ENCODE peak calls at places on chromosomes 13 and 19, in nine cellular contexts. X, R, J, A, E, H, O, N and M are unnamed samples.

GRCh38 chr13:43232144-43232840 is 208.9 kb downstream of the DNAJC15 start:
- DNase-seq in O (no peak), X (no peak), J (peak; percentile 67), H (no peak), N (no peak), E (no peak), R (no peak), A (no peak), M (no peak)

GRCh38 chr19:6822311-6822670 is 49.8 kb downstream of the VAV1 start:
- DNase-seq in O (no peak), N (no peak), R (no peak), J (no peak), H (no peak), X (no peak), E (no peak), A (no peak), M (no peak)

GRCh38 chr19:52343548-52343947 is 7.5 kb downstream of the ZNF610 start:
- DNase-seq in E (no peak), N (peak; percentile 15), X (peak; percentile 23), O (peak; percentile 36), H (peak; percentile 67), J (peak; percentile 23), A (no peak), R (peak; percentile 13), M (peak; percentile 32)

GRCh38 chr13:98941118-98941517 is 36.7 kb downstream of the DOCK9 start:
- DNase-seq in R (no peak), N (no peak), O (no peak), H (no peak), J (no peak), A (no peak), X (no peak), E (no peak), M (no peak)

GRCh38 chr19:45137179-45137761 is 23.5 kb downstream of the NKPD1 start:
- DNase-seq in A (no peak), R (no peak), N (no peak), X (no peak), J (no peak), O (no peak), E (no peak), H (no peak), M (no peak)

GRCh38 chr13:40152145-40152544 is 496.7 kb downstream of the COG6 start:
- DNase-seq in O (no peak), H (peak; percentile 69), N (peak; percentile 77), E (peak; percentile 49), R (peak; percentile 49), X (peak; percentile 54), J (peak; percentile 88), A (no peak), M (no peak)

GRCh38 chr13:113476811-113477210 is 13.7 kb downstream of the DCUN1D2 start:
- DNase-seq in R (no peak), N (no peak), O (no peak), E (no peak), J (no peak), H (no peak), X (no peak), A (no peak), M (no peak)

GRCh38 chr19:14560776-14561108 is 11.1 kb downstream of the NDUFB7 start:
- DNase-seq in X (no peak), E (no peak), R (no peak), J (no peak), H (no peak), N (no peak), O (no peak), A (no peak), M (no peak)

GRCh38 chr13:67186985-67187569 is 43.1 kb downstream of the PCDH9 start:
- DNase-seq in N (no peak), H (no peak), J (no peak), O (no peak), R (no peak), X (no peak), A (no peak), E (no peak), M (no peak)

GRCh38 chr13:73235385-73235784 is 176.6 kb downstream of the KLF5 start:
- DNase-seq in E (no peak), H (no peak), J (no peak), A (no peak), R (no peak), X (no peak), O (no peak), N (no peak), M (no peak)

GRCh38 chr19:49395581-49396407 is 7.7 kb downstream of the KASH5 start:
- DNase-seq in A (no peak), E (no peak), N (peak; percentile 27), H (no peak), R (no peak), O (no peak), J (no peak), X (no peak), M (no peak)

GRCh38 chr13:25375727-25376358 is 4.1 kb downstream of the ATP8A2 start:
- DNase-seq in N (peak; percentile 57), X (peak; percentile 31), J (peak; percentile 49), R (peak; percentile 31), E (no peak), A (no peak), O (no peak), H (no peak), M (peak; percentile 4)

GRCh38 chr13:25365720-25366235 is 6.0 kb upstream of the ATP8A2 start:
- DNase-seq in R (no peak), O (no peak), J (no peak), E (no peak), H (no peak), N (no peak), A (no peak), X (no peak), M (no peak)

GRCh38 chr13:25371608-25372274 is at the start of gene ATP8A2:
- DNase-seq in H (no peak), X (no peak), A (no peak), E (no peak), N (no peak), R (no peak), J (no peak), O (no peak), M (no peak)

GRCh38 chr13:25372275-25373081 is 704 bp downstream of the ATP8A2 start:
- DNase-seq in A (no peak), N (no peak), E (no peak), O (no peak), X (no peak), H (no peak), J (no peak), R (no peak), M (no peak)

DNA sequence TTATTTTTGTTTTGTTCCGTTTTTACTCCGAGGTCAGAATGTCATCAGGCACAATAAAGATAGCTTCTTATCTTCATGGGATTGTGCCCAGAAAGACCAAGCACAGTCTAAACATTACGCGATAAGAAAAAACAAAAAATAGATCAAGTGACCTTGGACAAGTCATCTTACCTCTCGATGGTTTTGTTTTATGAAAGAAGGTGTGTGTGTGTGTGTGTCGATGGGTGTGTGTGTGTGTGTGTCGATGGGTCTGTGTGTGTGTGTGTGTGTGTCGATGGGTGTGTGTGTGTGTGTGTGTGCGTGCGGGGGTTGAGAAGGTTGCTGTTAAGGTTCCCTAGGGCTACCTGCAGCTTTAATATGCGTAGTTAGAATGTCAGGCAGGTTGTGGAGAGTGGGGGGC is 616 bp upstream of the ATP8A2 start:
- DNase-seq in N (no peak), R (no peak), A (no peak), X (no peak), H (no peak), J (no peak), O (no peak), E (no peak), M (no peak)
- H3K4me3 ChIP-seq in N (no peak overlapping the region), R (no peak overlapping the region), A (no peak overlapping the region), X (no peak overlapping the region), H (peak overlapping the region; percentile 54), J (no peak overlapping the region), O (no peak overlapping the region), E (no peak overlapping the region), M (no peak overlapping the region)

DNA sequence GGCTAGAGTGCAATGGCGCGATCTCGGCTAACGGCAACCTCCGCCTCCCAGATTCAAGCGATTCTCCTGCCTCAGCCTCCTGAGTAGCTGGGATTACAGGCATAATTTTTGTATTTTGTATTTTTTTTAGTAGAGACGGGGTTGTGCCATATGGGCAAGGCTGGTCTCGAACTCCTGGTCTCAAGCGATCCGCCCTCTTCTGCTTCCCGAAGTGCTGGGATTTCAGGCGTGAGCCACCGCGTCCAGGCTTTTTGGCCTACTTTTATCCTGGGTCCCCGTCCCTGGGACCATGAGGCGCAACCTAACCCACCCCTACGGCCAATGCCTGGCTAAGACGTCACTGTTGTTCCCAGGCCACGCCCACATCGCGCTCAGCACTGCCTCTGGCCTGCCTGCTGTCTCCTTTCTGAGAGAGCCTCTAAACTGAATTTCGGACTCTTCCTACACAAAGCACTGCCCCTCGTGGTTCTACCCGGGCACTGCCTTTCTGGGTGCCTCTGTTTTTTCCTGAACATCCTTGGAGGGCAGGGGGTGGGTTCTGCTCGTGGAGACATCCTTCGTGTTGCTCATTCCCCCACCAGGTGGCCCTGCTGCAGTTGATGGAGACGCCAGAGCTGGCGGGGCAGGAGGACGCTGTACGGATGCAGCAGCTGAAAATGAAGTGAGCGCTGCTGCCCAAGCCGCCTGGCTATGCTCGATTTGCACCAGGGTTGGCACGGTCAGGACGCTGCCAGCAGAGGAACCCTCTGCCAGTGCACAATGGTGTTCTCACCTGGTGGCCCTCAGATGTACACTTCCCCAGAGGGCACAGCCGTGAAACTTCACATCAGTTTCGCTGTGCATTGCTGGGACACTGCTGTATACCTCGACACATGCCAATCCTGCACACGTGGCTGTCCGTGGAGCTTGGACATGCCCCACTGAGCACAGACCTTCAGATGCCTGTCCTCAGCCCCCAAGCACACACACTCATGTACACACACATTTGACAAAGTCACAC is 2.0 kb downstream of the REX1BD start:
- DNase-seq in E (peak; percentile 56), H (no peak), X (peak; percentile 96), J (peak; percentile 47), A (peak; percentile 90), N (peak; percentile 45), O (no peak), R (peak; percentile 57), M (no peak)
- TF ChIP-seq CTCF in E (peak; percentile 65), H (no peak), X (peak; percentile 81), J (peak; percentile 36), A (no peak), N (peak; percentile 26), O (no peak), R (peak; percentile 33), M (no peak)

DNA sequence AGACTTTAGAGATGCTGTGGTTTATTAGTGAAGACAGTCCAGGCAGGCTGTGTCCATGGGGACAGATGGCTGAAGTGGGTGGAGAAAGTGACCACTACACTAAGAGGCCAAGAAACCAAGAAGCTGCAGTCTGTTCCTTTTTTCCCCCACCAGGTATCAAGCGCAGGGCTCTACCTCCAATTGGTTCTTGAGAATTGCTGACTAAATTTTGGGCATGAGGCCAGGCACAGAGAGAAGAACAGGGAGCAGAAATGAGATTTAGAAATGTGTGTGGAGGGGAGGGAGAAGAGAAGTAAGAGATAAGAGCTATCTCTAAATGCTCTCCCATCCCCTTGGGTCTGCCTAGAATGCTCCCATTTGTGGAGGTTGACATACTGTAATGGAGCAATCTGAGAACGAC is 12.3 kb upstream of the CYSLTR2 start:
- DNase-seq in N (no peak), O (no peak), A (no peak), H (no peak), J (no peak), X (no peak), E (no peak), R (no peak), M (no peak)
- H3K4me3 ChIP-seq in N (no peak overlapping the region), O (no peak overlapping the region), A (no peak overlapping the region), H (no peak overlapping the region), J (no peak overlapping the region), X (no peak overlapping the region), E (no peak overlapping the region), R (no peak overlapping the region), M (no peak overlapping the region)

DNA sequence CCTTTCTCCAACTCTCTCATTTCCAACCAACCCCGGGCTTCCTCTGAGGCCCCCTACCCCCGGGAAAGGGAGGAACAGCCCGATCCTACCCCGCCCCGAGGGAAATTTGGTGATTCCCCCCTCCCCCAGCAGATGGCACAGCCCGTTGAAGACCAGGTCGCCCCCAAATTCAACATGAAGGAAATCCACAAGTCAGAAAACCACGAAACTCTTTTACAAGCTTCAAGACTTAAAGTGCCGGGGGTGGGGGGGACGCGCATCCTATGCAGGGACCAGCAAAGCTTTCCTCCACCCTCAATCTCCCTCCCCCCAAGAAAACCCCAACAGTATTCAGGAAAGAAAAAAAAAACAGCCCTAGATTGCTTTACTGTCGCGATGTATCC is 1.8 kb downstream of the TCF3 start:
- DNase-seq in N (peak; percentile 24), R (peak; percentile 7), A (no peak), J (peak; percentile 16), X (no peak), H (no peak), E (no peak), O (no peak), M (no peak)
- TF ChIP-seq CTCF in N (peak; percentile 7), R (peak; percentile 10), A (no peak), J (peak; percentile 6), X (peak; percentile 3), H (no peak), E (no peak), O (no peak), M (no peak)